ENCODE peak calls at places on chromosomes 1 and 21, in nine cellular contexts. O is ELF-1; Y is T47D; G is left ventricle myocardium superior; C is endothelial cell of umbilical vein; I is HTR-8/SVneo; P is NCI-H460; E is EH; A is activated CD8-positive, alpha-beta T cell treated with anti-CD3 and anti-CD28 coated beads for 36 hours. X is an unnamed sample.
A peak's percentile ranks its signal among the peaks of the same experiment; 100 is the strongest.

GRCh38 chr21:35478096-35479080 is 429.3 kb upstream of the RUNX1 start:
- DNase-seq in O (no peak), Y (no peak), G (no peak), C (no peak), I (no peak), P (no peak), E (no peak), A (no peak), X (no peak)

GRCh38 chr1:225877570-225877969 is 4.6 kb downstream of the TMEM63A start:
- DNase-seq in O (peak; percentile 67), Y (peak; percentile 82), G (peak; percentile 79), C (peak; percentile 60), I (peak; percentile 48), P (peak; percentile 26), E (peak; percentile 69), A (peak; percentile 42), X (peak; percentile 90)

GRCh38 chr1:30740952-30741894 is 16.4 kb downstream of the LAPTM5 start:
- DNase-seq in O (no peak), Y (no peak), G (no peak), C (peak; percentile 32), I (peak; percentile 40), P (no peak), E (no peak), A (no peak), X (peak; percentile 85)

GRCh38 chr21:18529253-18529652 is 125.7 kb upstream of the TMPRSS15 start:
- DNase-seq in O (no peak), Y (peak; percentile 19), G (no peak), C (peak; percentile 91), I (peak; percentile 61), P (peak; percentile 34), E (no peak), A (no peak), X (no peak)

GRCh38 chr21:37452222-37452621 is 85.6 kb downstream of the DYRK1A start:
- DNase-seq in O (no peak), Y (no peak), G (peak; percentile 49), C (peak; percentile 35), I (peak; percentile 65), P (no peak), E (peak; percentile 97), A (no peak), X (no peak)

GRCh38 chr1:10880063-10880462 is 83.6 kb upstream of the CASZ1 start:
- DNase-seq in O (no peak), Y (no peak), G (no peak), C (no peak), I (no peak), P (no peak), E (no peak), A (no peak), X (no peak)

GRCh38 chr1:87684194-87684593 is 355.5 kb downstream of the LMO4 start:
- DNase-seq in O (peak; percentile 8), Y (peak; percentile 41), G (peak; percentile 40), C (peak; percentile 55), I (peak; percentile 22), P (no peak), E (peak; percentile 43), A (no peak), X (no peak)

GRCh38 chr1:200039849-200040479 is 12.5 kb downstream of the NR5A2 start:
- DNase-seq in O (peak; percentile 30), Y (peak; percentile 22), G (no peak), C (peak; percentile 52), I (no peak), P (no peak), E (no peak), A (no peak), X (peak; percentile 68)

GRCh38 chr1:21337459-21337930 is 47.2 kb upstream of the ECE1 start:
- DNase-seq in O (no peak), Y (peak; percentile 21), G (no peak), C (no peak), I (no peak), P (no peak), E (no peak), A (peak; percentile 17), X (no peak)

GRCh38 chr21:42234026-42234425 is 15.1 kb downstream of the ABCG1 start:
- DNase-seq in O (no peak), Y (no peak), G (no peak), C (no peak), I (no peak), P (no peak), E (no peak), A (no peak), X (no peak)

GRCh38 chr1:10606070-10606469 is 131.3 kb downstream of the PEX14 start:
- DNase-seq in O (no peak), Y (no peak), G (no peak), C (no peak), I (no peak), P (no peak), E (no peak), A (no peak), X (no peak)

GRCh38 chr1:6711174-6711573 is 9.6 kb upstream of the DNAJC11 start:
- DNase-seq in O (no peak), Y (no peak), G (no peak), C (no peak), I (no peak), P (no peak), E (no peak), A (no peak), X (no peak)

GRCh38 chr1:55192093-55192492 is 23.1 kb downstream of the USP24 start:
- DNase-seq in O (no peak), Y (no peak), G (no peak), C (no peak), I (no peak), P (no peak), E (no peak), A (no peak), X (no peak)

GRCh38 chr1:153375511-153375910 is at the start of gene S100A12:
- DNase-seq in O (no peak), Y (no peak), G (no peak), C (no peak), I (peak; percentile 33), P (no peak), E (peak; percentile 70), A (no peak), X (peak; percentile 29)

GRCh38 chr1:171833091-171833822 is 8.0 kb upstream of the DNM3 start:
- DNase-seq in O (no peak), Y (no peak), G (no peak), C (no peak), I (no peak), P (no peak), E (peak; percentile 3), A (no peak), X (no peak)

GRCh38 chr1:22876359-22877111 is 96.1 kb downstream of the LACTBL1 start:
- DNase-seq in O (peak; percentile 74), Y (no peak), G (no peak), C (peak; percentile 77), I (peak; percentile 71), P (no peak), E (peak; percentile 45), A (no peak), X (peak; percentile 70)

GRCh38 chr21:44050276-44050675 is 38.2 kb downstream of the TRAPPC10 start:
- DNase-seq in O (no peak), Y (no peak), G (no peak), C (no peak), I (no peak), P (no peak), E (no peak), A (no peak), X (no peak)

GRCh38 chr1:218480137-218480536 is 135.0 kb downstream of the TGFB2 start:
- DNase-seq in O (no peak), Y (peak; percentile 73), G (no peak), C (peak; percentile 93), I (peak; percentile 65), P (no peak), E (peak; percentile 98), A (no peak), X (no peak)

GRCh38 chr1:47963093-47963492 is 34.1 kb downstream of the TRABD2B start:
- DNase-seq in O (no peak), Y (peak; percentile 15), G (no peak), C (no peak), I (no peak), P (no peak), E (no peak), A (no peak), X (no peak)

GRCh38 chr1:18907914-18908845 is 5.8 kb upstream of the ALDH4A1 start:
- DNase-seq in O (no peak), Y (no peak), G (no peak), C (peak; percentile 45), I (no peak), P (no peak), E (no peak), A (no peak), X (no peak)

GRCh38 chr1:7380712-7381111 is 390.4 kb upstream of the VAMP3 start:
- DNase-seq in O (no peak), Y (no peak), G (no peak), C (peak; percentile 65), I (no peak), P (no peak), E (no peak), A (no peak), X (peak; percentile 33)

GRCh38 chr1:24765308-24765988 is 20.2 kb downstream of the CLIC4 start:
- DNase-seq in O (no peak), Y (no peak), G (no peak), C (peak; percentile 79), I (peak; percentile 27), P (no peak), E (peak; percentile 76), A (no peak), X (no peak)

GRCh38 chr1:28604962-28605361 is 12.9 kb downstream of the RAB42 start:
- DNase-seq in O (no peak), Y (no peak), G (no peak), C (no peak), I (no peak), P (no peak), E (no peak), A (no peak), X (no peak)

GRCh38 chr1:1290238-1290731 is 10.0 kb downstream of the SCNN1D start:
- DNase-seq in O (peak; percentile 77), Y (peak; percentile 78), G (peak; percentile 70), C (peak; percentile 47), I (no peak), P (peak; percentile 55), E (peak; percentile 42), A (peak; percentile 76), X (peak; percentile 94)

GRCh38 chr1:47478090-47478489 is 40.2 kb downstream of the FOXD2 start:
- DNase-seq in O (peak; percentile 21), Y (peak; percentile 94), G (no peak), C (no peak), I (no peak), P (no peak), E (no peak), A (no peak), X (peak; percentile 53)

GRCh38 chr1:174795806-174796205 is 203.9 kb upstream of the CACYBP start:
- DNase-seq in O (no peak), Y (no peak), G (no peak), C (no peak), I (no peak), P (no peak), E (peak; percentile 58), A (no peak), X (no peak)

GRCh38 chr1:234597894-234598293 is 12.1 kb downstream of the IRF2BP2 start:
- DNase-seq in O (no peak), Y (peak; percentile 76), G (no peak), C (peak; percentile 74), I (no peak), P (no peak), E (peak; percentile 69), A (peak; percentile 73), X (peak; percentile 77)

GRCh38 chr1:55285849-55286248 is 70.7 kb upstream of the USP24 start:
- DNase-seq in O (no peak), Y (peak; percentile 71), G (no peak), C (peak; percentile 27), I (no peak), P (no peak), E (no peak), A (no peak), X (no peak)

GRCh38 chr1:207001492-207002245 is 30.9 kb downstream of the C1orf116 start:
- DNase-seq in O (no peak), Y (peak; percentile 79), G (no peak), C (no peak), I (no peak), P (no peak), E (no peak), A (no peak), X (no peak)

GRCh38 chr1:67407498-67407897 is 22.7 kb downstream of the SERBP1 start:
- DNase-seq in O (no peak), Y (no peak), G (no peak), C (no peak), I (no peak), P (no peak), E (no peak), A (no peak), X (no peak)

GRCh38 chr1:27575861-27576331 is 28.0 kb downstream of the AHDC1 start:
- DNase-seq in O (peak; percentile 86), Y (peak; percentile 62), G (peak; percentile 92), C (peak; percentile 56), I (no peak), P (no peak), E (peak; percentile 67), A (no peak), X (peak; percentile 92)

X was measured in endodermal cell.